ENCODE peak calls at places on chromosomes 4 and X, in four cellular contexts. One of them, this sample, is unnamed.

GRCh38 chr4:1177274-1178141 is 5.1 kb upstream of the SPON2 start:
- DNase-seq in GM12878: no peak
- DNase-seq in K562: no peak
- DNase-seq in HepG2: peak
- DNase-seq in this sample: no peak

GRCh38 chrX:44025611-44026010 is 52.4 kb upstream of the NDP start:
- DNase-seq in GM12878: no peak
- DNase-seq in K562: no peak
- DNase-seq in HepG2: no peak
- DNase-seq in this sample: no peak

GRCh38 chr4:116913451-116913850 is 171.9 kb downstream of the TRAM1L1 start:
- DNase-seq in GM12878: no peak
- DNase-seq in K562: no peak
- DNase-seq in HepG2: no peak
- DNase-seq in this sample: no peak

GRCh38 chrX:110402855-110403230 is 44.2 kb downstream of the RTL9 start:
- DNase-seq in GM12878: no peak
- DNase-seq in K562: peak
- DNase-seq in HepG2: no peak
- DNase-seq in this sample: no peak

GRCh38 chr4:3801521-3801920 is 35.3 kb downstream of the ADRA2C start:
- DNase-seq in GM12878: no peak
- DNase-seq in K562: no peak
- DNase-seq in HepG2: no peak
- DNase-seq in this sample: no peak

GRCh38 chrX:85963736-85964135 is 83.6 kb downstream of the CHM start:
- DNase-seq in GM12878: no peak
- DNase-seq in K562: no peak
- DNase-seq in HepG2: peak
- DNase-seq in this sample: no peak

GRCh38 chr4:39933689-39934590 is 43.8 kb downstream of the PDS5A start:
- DNase-seq in GM12878: no peak
- DNase-seq in K562: no peak
- DNase-seq in HepG2: no peak
- DNase-seq in this sample: no peak

GRCh38 chrX:48045410-48046311 is 25.8 kb downstream of the ZNF630 start:
- DNase-seq in GM12878: no peak
- DNase-seq in K562: no peak
- DNase-seq in HepG2: peak
- DNase-seq in this sample: no peak

GRCh38 chr4:96093563-96093962 is 253.7 kb downstream of the PDHA2 start:
- DNase-seq in GM12878: no peak
- DNase-seq in K562: no peak
- DNase-seq in HepG2: no peak
- DNase-seq in this sample: no peak

GRCh38 chr4:106803107-106803506 is 233.0 kb downstream of the DKK2 start:
- DNase-seq in GM12878: no peak
- DNase-seq in K562: no peak
- DNase-seq in HepG2: no peak
- DNase-seq in this sample: no peak

DNA sequence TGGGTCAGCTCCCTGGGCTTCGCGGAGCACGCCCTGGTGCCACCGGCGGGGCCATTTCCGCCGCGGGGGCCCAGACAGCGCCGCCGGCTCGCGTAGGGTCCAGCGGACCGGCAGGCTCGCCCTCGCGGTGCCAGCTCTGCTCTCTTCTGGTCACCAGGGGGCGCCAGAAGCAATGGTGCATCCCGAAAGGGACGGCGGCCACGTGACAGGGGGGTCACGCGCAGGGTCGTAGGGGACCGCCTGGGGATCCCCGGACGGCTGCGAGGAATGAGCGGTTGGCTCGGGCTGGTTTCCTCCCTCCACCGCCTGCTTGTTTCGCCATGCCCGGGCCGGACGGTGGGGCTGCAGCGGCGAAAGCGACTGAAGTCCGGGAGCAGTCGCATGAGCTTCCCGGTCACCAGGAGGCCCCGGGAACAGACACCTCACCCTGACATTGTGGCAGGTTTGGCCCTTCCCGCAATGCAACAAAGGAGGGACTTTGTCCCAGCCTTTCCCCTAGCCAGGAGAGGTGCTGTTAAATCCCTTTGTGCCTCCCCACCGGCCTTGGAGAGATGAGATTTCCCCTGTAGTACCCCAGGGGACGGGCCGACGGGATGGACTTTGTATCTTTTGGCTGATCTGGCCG is 15.8 kb downstream of the ZCCHC12 start:
- DNase-seq in GM12878: no peak
- DNase-seq in K562: peak
- DNase-seq in HepG2: peak
- DNase-seq in this sample: peak
- TF ChIP-seq FOXM1 in GM12878: no peak
- TF ChIP-seq FOXM1 in K562: no peak
- TF ChIP-seq FOXM1 in HepG2: no peak
- TF ChIP-seq FOXM1 in this sample: no peak

GRCh38 chrX:24799565-24799964 is 105.8 kb downstream of the POLA1 start:
- DNase-seq in GM12878: no peak
- DNase-seq in K562: no peak
- DNase-seq in HepG2: no peak
- DNase-seq in this sample: no peak
- TF ChIP-seq TARDBP in GM12878: no peak
- TF ChIP-seq TARDBP in K562: no peak
- TF ChIP-seq TARDBP in HepG2: no peak
- TF ChIP-seq TARDBP in this sample: no peak

GRCh38 chr4:118884716-118885115 is 3.9 kb upstream of the SYNPO2 start:
- DNase-seq in GM12878: no peak
- DNase-seq in K562: no peak
- DNase-seq in HepG2: no peak
- DNase-seq in this sample: no peak

GRCh38 chr4:118879409-118879808 is 9.2 kb upstream of the SYNPO2 start:
- DNase-seq in GM12878: no peak
- DNase-seq in K562: no peak
- DNase-seq in HepG2: peak
- DNase-seq in this sample: no peak

GRCh38 chr4:118883861-118884260 is 4.8 kb upstream of the SYNPO2 start:
- DNase-seq in GM12878: no peak
- DNase-seq in K562: no peak
- DNase-seq in HepG2: no peak
- DNase-seq in this sample: no peak

GRCh38 chr4:118877797-118878196 is 10.9 kb upstream of the SYNPO2 start:
- DNase-seq in GM12878: no peak
- DNase-seq in K562: no peak
- DNase-seq in HepG2: no peak
- DNase-seq in this sample: no peak

DNA sequence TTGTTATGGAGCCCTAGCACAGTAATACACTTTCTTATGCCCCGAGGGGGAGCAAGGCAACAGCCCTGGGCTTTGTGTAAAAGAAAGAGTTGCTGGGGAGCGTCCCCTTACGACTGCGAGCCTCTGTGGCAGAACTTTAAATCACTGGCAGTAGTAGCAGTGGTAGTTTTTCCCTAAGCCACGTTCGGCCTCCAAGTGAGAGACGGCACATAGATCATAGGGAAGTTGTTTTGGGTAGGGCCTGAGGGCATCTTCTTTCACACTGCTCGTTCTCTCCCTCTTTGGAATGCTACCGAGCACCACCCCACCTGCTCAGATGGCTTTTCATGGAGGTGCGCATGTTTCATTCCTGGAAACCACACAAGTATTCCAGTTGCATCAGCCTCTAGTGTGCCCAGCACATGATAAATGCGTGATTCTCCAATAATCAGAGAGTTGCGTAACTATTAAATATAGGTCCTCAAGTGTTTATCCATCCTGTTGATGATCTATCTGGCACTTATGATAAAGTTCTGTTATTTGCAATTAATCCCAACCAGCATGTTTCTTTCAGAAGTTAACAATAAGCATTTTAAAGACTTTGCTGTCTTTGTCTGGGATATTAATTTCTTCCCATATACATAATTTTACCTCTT is 7.0 kb upstream of the SYNPO2 start:
- DNase-seq in GM12878: no peak
- DNase-seq in K562: no peak
- DNase-seq in HepG2: no peak
- DNase-seq in this sample: no peak
- TF ChIP-seq FOXM1 in GM12878: no peak
- TF ChIP-seq FOXM1 in K562: no peak
- TF ChIP-seq FOXM1 in HepG2: no peak
- TF ChIP-seq FOXM1 in this sample: no peak

DNA sequence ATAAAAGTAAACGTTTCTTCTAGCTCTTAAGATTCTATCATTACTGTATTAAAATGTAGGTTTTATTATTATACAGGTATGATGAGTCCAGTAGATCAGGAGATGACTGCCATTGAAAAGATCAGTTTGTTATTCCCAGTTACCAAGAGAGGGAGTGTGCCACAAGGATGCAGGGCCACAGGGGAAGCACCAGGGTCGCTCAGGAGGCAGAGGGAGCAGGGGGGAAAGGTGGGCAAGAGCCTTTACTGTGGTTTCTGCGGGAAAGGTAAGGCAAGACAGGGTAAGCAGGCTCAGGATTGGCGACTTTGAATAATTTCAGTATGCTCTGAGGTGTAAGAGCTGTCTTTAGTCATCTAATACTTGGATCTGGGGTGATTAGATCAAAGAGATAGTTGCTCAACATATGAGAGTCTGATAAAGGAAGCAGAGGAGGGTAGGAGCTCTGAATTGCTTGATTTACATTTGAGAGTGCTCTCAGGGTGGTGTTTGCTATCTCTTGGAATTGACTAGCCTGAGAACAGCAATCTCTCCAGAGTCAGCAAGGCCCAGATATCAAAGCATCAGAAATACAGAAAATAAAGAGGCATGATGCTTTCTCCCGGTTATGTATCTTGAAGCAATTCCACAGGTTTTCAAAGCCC is 86.0 kb downstream of the NDST3 start:
- DNase-seq in GM12878: no peak
- DNase-seq in K562: no peak
- DNase-seq in HepG2: no peak
- DNase-seq in this sample: no peak
- TF ChIP-seq TARDBP in GM12878: no peak
- TF ChIP-seq TARDBP in K562: no peak
- TF ChIP-seq TARDBP in HepG2: no peak
- TF ChIP-seq TARDBP in this sample: no peak